ENCODE peak calls at places on chromosomes 1 and 21, in six cellular contexts. C is tibial artery, L is A549, F is bronchial epithelial cell, U is OCI-LY7, B is progenitor cell of endocrine pancreas. D is an unnamed sample.

GRCh38 chr21:45102391-45102932 is 28.1 kb downstream of the ADARB1 start:
- DNase-seq in C (no peak), L (peak), F (peak), U (peak), B (no peak), D (no peak)

GRCh38 chr1:47444578-47445465 is 7.0 kb downstream of the FOXD2 start:
- DNase-seq in C (no peak), L (no peak), F (peak), U (no peak), B (no peak), D (no peak)

GRCh38 chr1:162011337-162012012 is 12.2 kb downstream of the OLFML2B start:
- DNase-seq in C (no peak), L (no peak), F (no peak), U (no peak), B (no peak), D (no peak)

GRCh38 chr1:208047476-208047934 is 136.6 kb upstream of the CD34 start:
- DNase-seq in C (peak), L (no peak), F (peak), U (no peak), B (no peak), D (no peak)

GRCh38 chr1:31897534-31898100 is 40.6 kb downstream of the PTP4A2 start:
- DNase-seq in C (no peak), L (no peak), F (peak), U (no peak), B (no peak), D (no peak)

GRCh38 chr1:158087320-158087927 is 93.3 kb upstream of the CD1D start:
- DNase-seq in C (peak), L (peak), F (peak), U (peak), B (peak), D (no peak)

GRCh38 chr21:20701235-20701634 is 297.0 kb upstream of the NCAM2 start:
- DNase-seq in C (no peak), L (no peak), F (peak), U (no peak), B (no peak), D (no peak)

GRCh38 chr1:1510912-1511532 is 940 bp upstream of the ATAD3A start:
- DNase-seq in C (no peak), L (peak), F (peak), U (peak), B (no peak), D (no peak)

GRCh38 chr1:23651069-23651808 is 40.4 kb upstream of the RPL11 start:
- DNase-seq in C (peak), L (peak), F (peak), U (no peak), B (no peak), D (no peak)

GRCh38 chr1:73839922-73840321 is 358.1 kb downstream of the LRRIQ3 start:
- DNase-seq in C (no peak), L (peak), F (peak), U (peak), B (no peak), D (no peak)
- TF ChIP-seq CTCF in C (no peak), L (no peak), F (peak), U (peak), B (peak), D (no peak)

GRCh38 chr1:92486251-92487077 is at the start of gene GFI1:
- DNase-seq in C (no peak), L (no peak), F (no peak), U (no peak), B (peak), D (peak)
- TF ChIP-seq CTCF in C (no peak), L (no peak), F (no peak), U (no peak), B (no peak), D (no peak)

DNA sequence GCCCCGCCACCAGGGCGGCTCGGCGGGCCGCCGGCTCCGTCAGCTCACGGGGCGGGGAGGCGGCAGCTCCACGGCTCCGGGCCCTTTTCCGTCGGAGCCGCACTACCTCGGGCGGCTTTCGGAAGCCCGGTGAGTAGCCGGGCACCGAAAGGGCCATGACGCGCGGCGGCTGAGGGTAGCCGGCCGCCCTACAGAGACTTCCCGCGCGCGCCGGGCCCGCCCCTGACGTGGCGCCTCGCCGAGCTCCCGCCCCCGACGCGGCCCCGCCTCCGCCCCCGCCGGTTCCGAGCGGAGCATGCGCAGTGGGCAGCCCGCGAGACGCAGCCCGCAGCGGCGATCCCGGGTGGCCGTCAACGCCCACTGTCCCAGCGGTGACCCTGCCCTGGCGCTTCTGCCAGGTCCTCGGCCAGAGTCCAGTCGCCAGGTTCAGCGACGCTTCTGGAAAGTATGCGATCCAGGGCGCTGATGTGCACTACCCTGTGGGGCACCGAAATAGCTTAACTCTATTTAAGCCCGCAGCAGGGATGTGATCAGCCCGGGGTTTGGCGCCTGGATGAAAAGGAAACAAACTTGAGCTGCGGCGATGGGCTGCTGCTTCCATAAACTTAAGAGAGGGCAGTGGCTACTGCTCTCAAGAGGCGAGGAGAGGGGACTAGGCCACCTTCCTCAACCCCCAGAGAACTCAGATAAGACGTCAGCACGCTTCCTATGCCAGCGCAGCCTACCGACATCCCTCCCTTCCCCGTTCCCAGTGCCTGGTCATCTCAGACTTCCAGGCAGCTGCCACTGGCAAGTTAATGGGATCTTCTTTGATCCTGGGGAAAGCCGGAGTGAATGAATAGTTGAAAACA is at the start of gene DONSON:
- DNase-seq in C (peak), L (peak), F (peak), U (peak), B (peak), D (peak)
- TF ChIP-seq CTCF in C (no peak), L (no peak), F (no peak), U (peak), B (no peak), D (peak)

DNA sequence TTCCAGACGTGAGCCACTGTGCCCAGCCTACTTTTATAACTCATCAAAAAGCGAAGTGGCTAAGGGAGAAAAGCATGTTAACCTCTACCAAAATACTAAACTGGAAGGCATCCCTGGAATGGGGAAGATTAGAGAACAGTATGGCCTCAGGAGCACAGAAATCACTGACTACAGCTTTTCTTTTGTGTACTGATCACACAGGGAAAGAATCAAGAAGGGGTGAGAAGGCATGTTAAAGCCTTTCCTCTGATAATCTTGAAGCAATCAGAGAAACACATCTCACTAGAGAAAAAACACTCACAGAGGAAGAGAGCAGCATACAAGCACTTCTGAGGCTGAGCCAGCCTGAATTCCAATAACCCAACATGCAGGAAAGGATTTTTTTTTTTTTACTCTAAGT is 10.7 kb downstream of the PCAT6 start:
- DNase-seq in C (no peak), L (no peak), F (peak), U (no peak), B (no peak), D (no peak)
- TF ChIP-seq CTCF in C (no peak), L (no peak), F (no peak), U (no peak), B (no peak), D (no peak)

DNA sequence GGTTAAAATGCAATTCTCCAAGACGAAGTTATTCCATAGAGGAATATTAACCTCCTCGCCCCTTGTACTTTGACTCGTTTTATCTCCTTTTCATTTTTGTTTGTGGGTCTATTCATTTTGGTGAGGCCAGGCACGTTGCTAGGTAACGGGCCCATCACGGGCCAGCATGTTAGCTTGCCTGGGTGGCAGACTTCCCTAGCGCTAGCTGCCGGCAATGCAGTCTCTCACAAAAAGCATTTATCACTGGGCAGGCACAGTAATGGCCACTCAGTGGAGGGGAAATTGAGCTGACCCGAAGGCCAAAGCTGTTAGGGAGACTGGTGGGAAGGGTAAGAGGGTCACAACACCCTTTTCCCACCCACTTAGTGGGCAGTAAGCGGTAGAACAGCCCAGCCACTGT is 234.4 kb upstream of the FOXD3 start:
- DNase-seq in C (no peak), L (peak), F (no peak), U (no peak), B (peak), D (no peak)
- TF ChIP-seq CTCF in C (no peak), L (no peak), F (no peak), U (no peak), B (peak), D (no peak)

GRCh38 chr1:37458551-37458950 is 15.8 kb upstream of the ZC3H12A start:
- DNase-seq in C (no peak), L (peak), F (no peak), U (peak), B (no peak), D (no peak)
- TF ChIP-seq CTCF in C (no peak), L (no peak), F (no peak), U (peak), B (no peak), D (no peak)

DNA sequence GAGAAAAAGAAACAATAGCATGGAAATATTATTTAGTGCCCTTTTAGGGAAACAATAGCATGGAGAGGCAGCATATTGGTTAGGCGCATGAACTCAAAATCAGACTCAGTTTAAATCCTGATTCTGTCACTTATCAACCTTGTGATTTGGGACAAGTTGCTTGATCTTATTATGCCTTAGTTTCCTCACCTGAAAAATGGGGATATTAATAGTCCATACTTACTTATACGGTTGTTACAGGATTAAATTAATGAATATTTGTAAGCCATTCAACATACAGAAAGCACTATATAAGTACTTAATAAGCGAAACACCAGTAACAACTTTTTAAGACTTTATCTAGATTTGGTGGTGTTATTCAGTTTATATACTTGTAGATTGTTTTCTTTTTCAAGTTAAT is 1.2 kb downstream of the TSEN15 start:
- DNase-seq in C (no peak), L (no peak), F (no peak), U (no peak), B (no peak), D (no peak)
- TF ChIP-seq CTCF in C (no peak), L (no peak), F (no peak), U (no peak), B (no peak), D (no peak)

GRCh38 chr1:175319912-175320230 is 127.3 kb upstream of the KIAA0040 start:
- DNase-seq in C (no peak), L (no peak), F (no peak), U (peak), B (no peak), D (no peak)
- TF ChIP-seq CTCF in C (no peak), L (no peak), F (no peak), U (peak), B (no peak), D (peak)

DNA sequence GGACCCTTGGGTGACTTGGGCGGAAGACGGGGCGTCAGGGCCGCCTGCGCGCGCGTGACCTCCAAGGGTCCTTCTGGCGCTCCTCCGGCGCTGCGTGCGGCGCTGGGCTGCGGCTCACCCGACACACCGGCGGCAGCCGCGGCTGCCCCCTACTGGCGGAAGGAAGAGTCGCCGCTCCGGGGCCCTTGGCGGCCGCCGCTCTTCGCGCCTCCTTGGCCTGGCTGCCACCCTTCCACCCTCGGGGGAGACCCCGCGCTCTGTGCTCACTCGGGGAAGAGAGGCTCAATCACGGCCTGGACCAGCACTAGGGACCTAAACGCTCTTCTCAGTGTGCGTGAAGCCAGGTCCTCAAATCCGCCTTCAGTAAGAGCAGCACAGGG is 89.7 kb downstream of the DMRTA2 start:
- DNase-seq in C (no peak), L (peak), F (no peak), U (peak), B (peak), D (peak)
- TF ChIP-seq CTCF in C (peak), L (peak), F (peak), U (peak), B (peak), D (peak)

GRCh38 chr1:119004129-119004527 is 16.0 kb upstream of the TBX15 start:
- DNase-seq in C (no peak), L (no peak), F (no peak), U (no peak), B (no peak), D (no peak)
- TF ChIP-seq CTCF in C (no peak), L (no peak), F (no peak), U (no peak), B (no peak), D (no peak)

D was measured in natural killer cell.